ENCODE peak calls at places on chromosomes 12 and 14, in seven cellular contexts. One of them, this sample, is unnamed.
A peak's percentile ranks its signal among the peaks of the same experiment; 100 is the strongest.

GRCh38 chr12:83700858-83701257 is 1014.2 kb downstream of the TMTC2 start:
- DNase-seq in left lung: no peak
- DNase-seq in A673: no peak
- DNase-seq in K562: no peak
- DNase-seq in NT2/D1: no peak
- DNase-seq in left ventricle myocardium inferior: no peak
- DNase-seq in OCI-LY7: no peak
- DNase-seq in this sample: no peak

GRCh38 chr12:93441111-93441616 is 583 bp downstream of the UBE2N start:
- DNase-seq in left lung: peak; percentile 45
- DNase-seq in A673: peak; percentile 24
- DNase-seq in K562: peak; percentile 48
- DNase-seq in NT2/D1: no peak
- DNase-seq in left ventricle myocardium inferior: peak; percentile 33
- DNase-seq in OCI-LY7: peak; percentile 68
- DNase-seq in this sample: peak; percentile 61

GRCh38 chr14:69675877-69676416 is 64.6 kb downstream of the SUSD6 start:
- DNase-seq in left lung: no peak
- DNase-seq in A673: no peak
- DNase-seq in K562: no peak
- DNase-seq in NT2/D1: no peak
- DNase-seq in left ventricle myocardium inferior: no peak
- DNase-seq in OCI-LY7: no peak
- DNase-seq in this sample: no peak

GRCh38 chr14:32254952-32255679 is 52.0 kb upstream of the RNU6-8 start:
- DNase-seq in left lung: peak; percentile 47
- DNase-seq in A673: peak; percentile 72
- DNase-seq in K562: peak; percentile 35
- DNase-seq in NT2/D1: peak; percentile 33
- DNase-seq in left ventricle myocardium inferior: peak; percentile 56
- DNase-seq in OCI-LY7: peak; percentile 65
- DNase-seq in this sample: peak; percentile 87

GRCh38 chr14:101950516-101951215 is 13.7 kb upstream of the DYNC1H1 start:
- DNase-seq in left lung: no peak
- DNase-seq in A673: no peak
- DNase-seq in K562: no peak
- DNase-seq in NT2/D1: no peak
- DNase-seq in left ventricle myocardium inferior: no peak
- DNase-seq in OCI-LY7: no peak
- DNase-seq in this sample: no peak

GRCh38 chr12:85007836-85008235 is 28.2 kb downstream of the TSPAN19 start:
- DNase-seq in left lung: no peak
- DNase-seq in A673: no peak
- DNase-seq in K562: no peak
- DNase-seq in NT2/D1: no peak
- DNase-seq in left ventricle myocardium inferior: no peak
- DNase-seq in OCI-LY7: no peak
- DNase-seq in this sample: no peak

GRCh38 chr14:99221445-99221844 is 50.6 kb downstream of the BCL11B start:
- DNase-seq in left lung: no peak
- DNase-seq in A673: no peak
- DNase-seq in K562: no peak
- DNase-seq in NT2/D1: no peak
- DNase-seq in left ventricle myocardium inferior: no peak
- DNase-seq in OCI-LY7: no peak
- DNase-seq in this sample: no peak

GRCh38 chr12:43282106-43282505 is 269.9 kb downstream of the ADAMTS20 start:
- DNase-seq in left lung: no peak
- DNase-seq in A673: peak; percentile 9
- DNase-seq in K562: no peak
- DNase-seq in NT2/D1: no peak
- DNase-seq in left ventricle myocardium inferior: no peak
- DNase-seq in OCI-LY7: no peak
- DNase-seq in this sample: no peak

GRCh38 chr14:36069535-36069900 is 107.0 kb downstream of the PTCSC3 start:
- DNase-seq in left lung: peak; percentile 39
- DNase-seq in A673: peak; percentile 67
- DNase-seq in K562: peak; percentile 48
- DNase-seq in NT2/D1: peak; percentile 28
- DNase-seq in left ventricle myocardium inferior: no peak
- DNase-seq in OCI-LY7: peak; percentile 59
- DNase-seq in this sample: peak; percentile 71

GRCh38 chr14:104974146-104974541 is 4.0 kb downstream of the AHNAK2 start:
- DNase-seq in left lung: no peak
- DNase-seq in A673: no peak
- DNase-seq in K562: no peak
- DNase-seq in NT2/D1: no peak
- DNase-seq in left ventricle myocardium inferior: peak; percentile 9
- DNase-seq in OCI-LY7: no peak
- DNase-seq in this sample: no peak

GRCh38 chr12:109773384-109774011 is 59.7 kb downstream of the TRPV4 start:
- DNase-seq in left lung: no peak
- DNase-seq in A673: no peak
- DNase-seq in K562: no peak
- DNase-seq in NT2/D1: no peak
- DNase-seq in left ventricle myocardium inferior: no peak
- DNase-seq in OCI-LY7: no peak
- DNase-seq in this sample: no peak

GRCh38 chr12:132392389-132393244 is 63.2 kb upstream of the GALNT9 start:
- DNase-seq in left lung: peak; percentile 19
- DNase-seq in A673: no peak
- DNase-seq in K562: no peak
- DNase-seq in NT2/D1: no peak
- DNase-seq in left ventricle myocardium inferior: no peak
- DNase-seq in OCI-LY7: no peak
- DNase-seq in this sample: no peak

GRCh38 chr14:29892327-29892726 is 35.3 kb downstream of the PRKD1 start:
- DNase-seq in left lung: no peak
- DNase-seq in A673: no peak
- DNase-seq in K562: no peak
- DNase-seq in NT2/D1: no peak
- DNase-seq in left ventricle myocardium inferior: no peak
- DNase-seq in OCI-LY7: no peak
- DNase-seq in this sample: no peak

GRCh38 chr12:111995782-111996480 is 17.0 kb downstream of the TMEM116 start:
- DNase-seq in left lung: no peak
- DNase-seq in A673: no peak
- DNase-seq in K562: no peak
- DNase-seq in NT2/D1: no peak
- DNase-seq in left ventricle myocardium inferior: no peak
- DNase-seq in OCI-LY7: no peak
- DNase-seq in this sample: no peak

GRCh38 chr12:112000806-112001205 is 12.2 kb downstream of the TMEM116 start:
- DNase-seq in left lung: no peak
- DNase-seq in A673: no peak
- DNase-seq in K562: no peak
- DNase-seq in NT2/D1: no peak
- DNase-seq in left ventricle myocardium inferior: no peak
- DNase-seq in OCI-LY7: no peak
- DNase-seq in this sample: no peak

GRCh38 chr12:111993290-111994150 is 19.4 kb downstream of the TMEM116 start:
- DNase-seq in left lung: no peak
- DNase-seq in A673: no peak
- DNase-seq in K562: no peak
- DNase-seq in NT2/D1: no peak
- DNase-seq in left ventricle myocardium inferior: no peak
- DNase-seq in OCI-LY7: no peak
- DNase-seq in this sample: no peak

GRCh38 chr12:111998015-111998414 is 14.9 kb downstream of the TMEM116 start:
- DNase-seq in left lung: no peak
- DNase-seq in A673: no peak
- DNase-seq in K562: no peak
- DNase-seq in NT2/D1: no peak
- DNase-seq in left ventricle myocardium inferior: no peak
- DNase-seq in OCI-LY7: no peak
- DNase-seq in this sample: no peak

DNA sequence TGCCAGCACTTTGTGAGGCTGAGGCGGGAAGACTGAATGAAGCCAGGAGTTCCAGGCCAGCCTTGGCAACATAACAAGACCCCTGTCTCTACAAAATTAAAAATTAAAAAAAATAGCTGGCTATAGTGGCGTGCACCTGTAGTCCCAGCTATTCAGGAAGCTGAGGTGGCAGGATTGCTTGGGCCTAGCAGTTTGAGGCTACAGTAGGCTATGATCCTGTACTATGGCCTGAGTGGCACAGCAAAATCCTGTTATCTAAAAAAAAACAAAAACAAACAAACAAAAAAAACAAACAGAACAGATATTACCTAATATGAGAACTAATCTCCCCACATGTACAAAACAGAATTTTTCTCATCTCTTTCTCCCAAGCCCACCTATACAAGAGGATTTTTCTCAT is 15.7 kb downstream of the TMEM116 start:
- DNase-seq in left lung: no peak
- DNase-seq in A673: no peak
- DNase-seq in K562: no peak
- DNase-seq in NT2/D1: no peak
- DNase-seq in left ventricle myocardium inferior: no peak
- DNase-seq in OCI-LY7: no peak
- DNase-seq in this sample: no peak
- H3K4me1 ChIP-seq in left lung: peaks cover 11% of the 10 kb centered on the region
- H3K4me1 ChIP-seq in A673: no peaks in the 10 kb centered on the region
- H3K4me1 ChIP-seq in K562: peaks cover 9% of the 10 kb centered on the region
- H3K4me1 ChIP-seq in NT2/D1: no peaks in the 10 kb centered on the region
- H3K4me1 ChIP-seq in left ventricle myocardium inferior: peaks cover 70% of the 10 kb centered on the region
- H3K4me1 ChIP-seq in OCI-LY7: peaks cover 19% of the 10 kb centered on the region
- H3K4me1 ChIP-seq in this sample: no peaks in the 10 kb centered on the region

DNA sequence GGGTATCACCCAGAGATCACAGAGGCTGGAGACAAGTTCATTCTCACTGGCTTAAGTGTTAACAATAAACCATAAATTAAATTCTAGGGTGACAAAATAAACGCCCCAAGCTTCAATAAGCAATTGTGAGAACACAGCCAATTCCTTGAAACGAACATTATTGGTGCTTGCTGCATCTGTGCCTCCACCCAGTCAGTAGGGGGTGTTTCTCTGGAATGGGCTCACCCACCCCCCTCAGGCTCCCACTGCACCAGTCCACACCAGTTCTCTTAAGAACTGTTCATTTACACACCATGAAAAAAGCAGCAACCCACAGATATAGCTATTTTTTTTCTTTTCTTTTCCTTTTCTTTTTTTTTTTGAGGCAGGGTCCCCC is 34.7 kb downstream of the CDC42BPB start:
- DNase-seq in left lung: no peak
- DNase-seq in A673: peak; percentile 35
- DNase-seq in K562: peak; percentile 26
- DNase-seq in NT2/D1: no peak
- DNase-seq in left ventricle myocardium inferior: no peak
- DNase-seq in OCI-LY7: no peak
- DNase-seq in this sample: no peak
- H3K4me3 ChIP-seq in left lung: no peak overlapping the region
- H3K4me3 ChIP-seq in A673: peak overlapping the region; percentile 4
- H3K4me3 ChIP-seq in K562: no peak overlapping the region
- H3K4me3 ChIP-seq in NT2/D1: no peak overlapping the region
- H3K4me3 ChIP-seq in left ventricle myocardium inferior: no peak overlapping the region
- H3K4me3 ChIP-seq in OCI-LY7: no peak overlapping the region
- H3K4me3 ChIP-seq in this sample: no peak overlapping the region

GRCh38 chr12:57134949-57135348 is 6.7 kb downstream of the LRP1 start:
- DNase-seq in left lung: no peak
- DNase-seq in A673: no peak
- DNase-seq in K562: no peak
- DNase-seq in NT2/D1: no peak
- DNase-seq in left ventricle myocardium inferior: no peak
- DNase-seq in OCI-LY7: no peak
- DNase-seq in this sample: no peak

GRCh38 chr12:57130941-57131340 is 2.7 kb downstream of the LRP1 start:
- DNase-seq in left lung: no peak
- DNase-seq in A673: no peak
- DNase-seq in K562: no peak
- DNase-seq in NT2/D1: no peak
- DNase-seq in left ventricle myocardium inferior: no peak
- DNase-seq in OCI-LY7: no peak
- DNase-seq in this sample: no peak

GRCh38 chr12:57131896-57132744 is 3.8 kb downstream of the LRP1 start:
- DNase-seq in left lung: no peak
- DNase-seq in A673: no peak
- DNase-seq in K562: no peak
- DNase-seq in NT2/D1: no peak
- DNase-seq in left ventricle myocardium inferior: no peak
- DNase-seq in OCI-LY7: no peak
- DNase-seq in this sample: no peak

GRCh38 chr12:57133916-57134315 is 5.6 kb downstream of the LRP1 start:
- DNase-seq in left lung: no peak
- DNase-seq in A673: no peak
- DNase-seq in K562: no peak
- DNase-seq in NT2/D1: no peak
- DNase-seq in left ventricle myocardium inferior: peak; percentile 78
- DNase-seq in OCI-LY7: no peak
- DNase-seq in this sample: no peak

GRCh38 chr12:57133013-57133569 is 4.8 kb downstream of the LRP1 start:
- DNase-seq in left lung: no peak
- DNase-seq in A673: no peak
- DNase-seq in K562: no peak
- DNase-seq in NT2/D1: no peak
- DNase-seq in left ventricle myocardium inferior: no peak
- DNase-seq in OCI-LY7: no peak
- DNase-seq in this sample: peak; percentile 28
- H3K4me1 ChIP-seq in left lung: peaks cover 19% of the 10 kb centered on the region
- H3K4me1 ChIP-seq in A673: peaks cover 21% of the 10 kb centered on the region
- H3K4me1 ChIP-seq in K562: peaks cover 28% of the 10 kb centered on the region
- H3K4me1 ChIP-seq in NT2/D1: peaks cover 34% of the 10 kb centered on the region
- H3K4me1 ChIP-seq in left ventricle myocardium inferior: peaks cover 97% of the 10 kb centered on the region
- H3K4me1 ChIP-seq in OCI-LY7: peaks cover 3% of the 10 kb centered on the region
- H3K4me1 ChIP-seq in this sample: peaks cover 55% of the 10 kb centered on the region

GRCh38 chr12:64678835-64679234 is 68.5 kb downstream of the RASSF3 start:
- DNase-seq in left lung: no peak
- DNase-seq in A673: no peak
- DNase-seq in K562: no peak
- DNase-seq in NT2/D1: no peak
- DNase-seq in left ventricle myocardium inferior: no peak
- DNase-seq in OCI-LY7: no peak
- DNase-seq in this sample: no peak

GRCh38 chr12:64679487-64679983 is 69.2 kb downstream of the RASSF3 start:
- DNase-seq in left lung: peak; percentile 77
- DNase-seq in A673: peak; percentile 89
- DNase-seq in K562: peak; percentile 69
- DNase-seq in NT2/D1: no peak
- DNase-seq in left ventricle myocardium inferior: peak; percentile 78
- DNase-seq in OCI-LY7: no peak
- DNase-seq in this sample: no peak

GRCh38 chr12:64681200-64682052 is 71.1 kb downstream of the RASSF3 start:
- DNase-seq in left lung: no peak
- DNase-seq in A673: no peak
- DNase-seq in K562: no peak
- DNase-seq in NT2/D1: no peak
- DNase-seq in left ventricle myocardium inferior: no peak
- DNase-seq in OCI-LY7: no peak
- DNase-seq in this sample: no peak

GRCh38 chr12:64678248-64678647 is 68.0 kb downstream of the RASSF3 start:
- DNase-seq in left lung: no peak
- DNase-seq in A673: no peak
- DNase-seq in K562: no peak
- DNase-seq in NT2/D1: no peak
- DNase-seq in left ventricle myocardium inferior: no peak
- DNase-seq in OCI-LY7: peak; percentile 18
- DNase-seq in this sample: no peak

GRCh38 chr12:64680235-64680634 is 69.9 kb downstream of the RASSF3 start:
- DNase-seq in left lung: no peak
- DNase-seq in A673: no peak
- DNase-seq in K562: peak; percentile 46
- DNase-seq in NT2/D1: no peak
- DNase-seq in left ventricle myocardium inferior: no peak
- DNase-seq in OCI-LY7: no peak
- DNase-seq in this sample: no peak
- H3K4me3 ChIP-seq in left lung: no peak overlapping the region
- H3K4me3 ChIP-seq in A673: peak overlapping the region; percentile 32
- H3K4me3 ChIP-seq in K562: no peak overlapping the region
- H3K4me3 ChIP-seq in NT2/D1: no peak overlapping the region
- H3K4me3 ChIP-seq in left ventricle myocardium inferior: peak overlapping the region; percentile 36
- H3K4me3 ChIP-seq in OCI-LY7: no peak overlapping the region
- H3K4me3 ChIP-seq in this sample: no peak overlapping the region